ENCODE peak calls at places on chromosomes 11 and 22, in six cellular contexts. One of them, this sample, is unnamed.

GRCh38 chr22:46967445-46968358 is 205.3 kb downstream of the TBC1D22A start:
- DNase-seq in GM10248: no peak
- DNase-seq in cardiac muscle cell: no peak
- DNase-seq in SW 1271: no peak
- DNase-seq in CD4-positive, alpha-beta T cell: no peak
- DNase-seq in activated effector memory CD4-positive, alpha-beta T cell treated with anti-CD3 and anti-CD28 coated beads, Interleukin-2, amount 50 U/mL, for 16 hours: no peak
- DNase-seq in this sample: no peak

GRCh38 chr22:19815093-19815822 is 39.4 kb downstream of the GNB1L start:
- DNase-seq in CD4-positive, alpha-beta T cell: no peak
- DNase-seq in activated effector memory CD4-positive, alpha-beta T cell treated with anti-CD3 and anti-CD28 coated beads, Interleukin-2, amount 50 U/mL, for 16 hours: no peak
- DNase-seq in cardiac muscle cell: no peak
- DNase-seq in SW 1271: no peak
- DNase-seq in GM10248: no peak
- DNase-seq in this sample: no peak

GRCh38 chr11:82865841-82866240 is 34.4 kb downstream of the PRCP start:
- DNase-seq in SW 1271: no peak
- DNase-seq in CD4-positive, alpha-beta T cell: no peak
- DNase-seq in activated effector memory CD4-positive, alpha-beta T cell treated with anti-CD3 and anti-CD28 coated beads, Interleukin-2, amount 50 U/mL, for 16 hours: no peak
- DNase-seq in cardiac muscle cell: no peak
- DNase-seq in GM10248: no peak
- DNase-seq in this sample: no peak

GRCh38 chr22:45877036-45877380 is 100.0 kb downstream of the WNT7B start:
- DNase-seq in GM10248: no peak
- DNase-seq in activated effector memory CD4-positive, alpha-beta T cell treated with anti-CD3 and anti-CD28 coated beads, Interleukin-2, amount 50 U/mL, for 16 hours: peak; percentile 24
- DNase-seq in cardiac muscle cell: no peak
- DNase-seq in SW 1271: no peak
- DNase-seq in CD4-positive, alpha-beta T cell: no peak
- DNase-seq in this sample: no peak

GRCh38 chr11:68890490-68891231 is 13.0 kb downstream of the MRPL21 start:
- DNase-seq in cardiac muscle cell: no peak
- DNase-seq in activated effector memory CD4-positive, alpha-beta T cell treated with anti-CD3 and anti-CD28 coated beads, Interleukin-2, amount 50 U/mL, for 16 hours: no peak
- DNase-seq in SW 1271: no peak
- DNase-seq in GM10248: no peak
- DNase-seq in CD4-positive, alpha-beta T cell: no peak
- DNase-seq in this sample: no peak

GRCh38 chr22:49305215-49305965 is 522.3 kb downstream of the BRD1 start:
- DNase-seq in cardiac muscle cell: peak; percentile 78
- DNase-seq in activated effector memory CD4-positive, alpha-beta T cell treated with anti-CD3 and anti-CD28 coated beads, Interleukin-2, amount 50 U/mL, for 16 hours: peak; percentile 84
- DNase-seq in SW 1271: peak; percentile 22
- DNase-seq in GM10248: no peak
- DNase-seq in CD4-positive, alpha-beta T cell: peak; percentile 17
- DNase-seq in this sample: peak; percentile 84

GRCh38 chr11:2420502-2421225 is 20.1 kb downstream of the TSSC4 start:
- DNase-seq in cardiac muscle cell: peak; percentile 91
- DNase-seq in SW 1271: peak; percentile 51
- DNase-seq in activated effector memory CD4-positive, alpha-beta T cell treated with anti-CD3 and anti-CD28 coated beads, Interleukin-2, amount 50 U/mL, for 16 hours: peak; percentile 88
- DNase-seq in CD4-positive, alpha-beta T cell: peak; percentile 52
- DNase-seq in GM10248: peak; percentile 92
- DNase-seq in this sample: peak; percentile 63

GRCh38 chr22:41352058-41352457 is 29.7 kb upstream of the TEF start:
- DNase-seq in activated effector memory CD4-positive, alpha-beta T cell treated with anti-CD3 and anti-CD28 coated beads, Interleukin-2, amount 50 U/mL, for 16 hours: no peak
- DNase-seq in SW 1271: peak; percentile 19
- DNase-seq in GM10248: no peak
- DNase-seq in cardiac muscle cell: no peak
- DNase-seq in CD4-positive, alpha-beta T cell: no peak
- DNase-seq in this sample: no peak

GRCh38 chr22:36409911-36410756 is 22.4 kb upstream of the MYH9 start:
- DNase-seq in CD4-positive, alpha-beta T cell: peak; percentile 78
- DNase-seq in activated effector memory CD4-positive, alpha-beta T cell treated with anti-CD3 and anti-CD28 coated beads, Interleukin-2, amount 50 U/mL, for 16 hours: peak; percentile 89
- DNase-seq in GM10248: peak; percentile 84
- DNase-seq in cardiac muscle cell: peak; percentile 98
- DNase-seq in SW 1271: no peak
- DNase-seq in this sample: no peak

GRCh38 chr22:37518509-37519267 is 527 bp downstream of the CARD10 start:
- DNase-seq in SW 1271: no peak
- DNase-seq in CD4-positive, alpha-beta T cell: no peak
- DNase-seq in cardiac muscle cell: peak; percentile 15
- DNase-seq in GM10248: no peak
- DNase-seq in activated effector memory CD4-positive, alpha-beta T cell treated with anti-CD3 and anti-CD28 coated beads, Interleukin-2, amount 50 U/mL, for 16 hours: no peak
- DNase-seq in this sample: no peak

GRCh38 chr11:46665356-46665755 is 35.1 kb downstream of the ARHGAP1 start:
- DNase-seq in cardiac muscle cell: no peak
- DNase-seq in CD4-positive, alpha-beta T cell: no peak
- DNase-seq in GM10248: no peak
- DNase-seq in activated effector memory CD4-positive, alpha-beta T cell treated with anti-CD3 and anti-CD28 coated beads, Interleukin-2, amount 50 U/mL, for 16 hours: no peak
- DNase-seq in SW 1271: no peak
- DNase-seq in this sample: no peak

GRCh38 chr22:46578824-46579561 is 41.2 kb upstream of the GRAMD4 start:
- DNase-seq in GM10248: no peak
- DNase-seq in cardiac muscle cell: no peak
- DNase-seq in activated effector memory CD4-positive, alpha-beta T cell treated with anti-CD3 and anti-CD28 coated beads, Interleukin-2, amount 50 U/mL, for 16 hours: no peak
- DNase-seq in CD4-positive, alpha-beta T cell: no peak
- DNase-seq in SW 1271: no peak
- DNase-seq in this sample: no peak

GRCh38 chr22:33126881-33127280 is 68.7 kb upstream of the SYN3 start:
- DNase-seq in CD4-positive, alpha-beta T cell: no peak
- DNase-seq in GM10248: no peak
- DNase-seq in activated effector memory CD4-positive, alpha-beta T cell treated with anti-CD3 and anti-CD28 coated beads, Interleukin-2, amount 50 U/mL, for 16 hours: no peak
- DNase-seq in cardiac muscle cell: peak; percentile 49
- DNase-seq in SW 1271: peak; percentile 26
- DNase-seq in this sample: no peak

GRCh38 chr11:115242982-115243381 is 261.2 kb downstream of the CADM1 start:
- DNase-seq in activated effector memory CD4-positive, alpha-beta T cell treated with anti-CD3 and anti-CD28 coated beads, Interleukin-2, amount 50 U/mL, for 16 hours: no peak
- DNase-seq in SW 1271: no peak
- DNase-seq in CD4-positive, alpha-beta T cell: no peak
- DNase-seq in GM10248: no peak
- DNase-seq in cardiac muscle cell: no peak
- DNase-seq in this sample: no peak

GRCh38 chr22:19965771-19966709 is 24.4 kb upstream of the TXNRD2 start:
- DNase-seq in CD4-positive, alpha-beta T cell: no peak
- DNase-seq in activated effector memory CD4-positive, alpha-beta T cell treated with anti-CD3 and anti-CD28 coated beads, Interleukin-2, amount 50 U/mL, for 16 hours: no peak
- DNase-seq in SW 1271: no peak
- DNase-seq in GM10248: no peak
- DNase-seq in cardiac muscle cell: no peak
- DNase-seq in this sample: no peak

GRCh38 chr22:20607157-20607907 is 99.9 kb downstream of the MED15 start:
- DNase-seq in cardiac muscle cell: peak; percentile 14
- DNase-seq in activated effector memory CD4-positive, alpha-beta T cell treated with anti-CD3 and anti-CD28 coated beads, Interleukin-2, amount 50 U/mL, for 16 hours: no peak
- DNase-seq in CD4-positive, alpha-beta T cell: no peak
- DNase-seq in SW 1271: no peak
- DNase-seq in GM10248: no peak
- DNase-seq in this sample: no peak

GRCh38 chr11:116731097-116731761 is 41.6 kb downstream of the BUD13 start:
- DNase-seq in activated effector memory CD4-positive, alpha-beta T cell treated with anti-CD3 and anti-CD28 coated beads, Interleukin-2, amount 50 U/mL, for 16 hours: no peak
- DNase-seq in cardiac muscle cell: peak; percentile 81
- DNase-seq in CD4-positive, alpha-beta T cell: no peak
- DNase-seq in GM10248: no peak
- DNase-seq in SW 1271: no peak
- DNase-seq in this sample: no peak

GRCh38 chr11:125356736-125357292 is 139.3 kb downstream of the FEZ1 start:
- DNase-seq in CD4-positive, alpha-beta T cell: no peak
- DNase-seq in cardiac muscle cell: peak; percentile 80
- DNase-seq in SW 1271: no peak
- DNase-seq in activated effector memory CD4-positive, alpha-beta T cell treated with anti-CD3 and anti-CD28 coated beads, Interleukin-2, amount 50 U/mL, for 16 hours: no peak
- DNase-seq in GM10248: no peak
- DNase-seq in this sample: no peak

GRCh38 chr11:8527939-8528338 is 66.1 kb downstream of the STK33 start:
- DNase-seq in cardiac muscle cell: peak; percentile 5
- DNase-seq in SW 1271: no peak
- DNase-seq in GM10248: no peak
- DNase-seq in CD4-positive, alpha-beta T cell: no peak
- DNase-seq in activated effector memory CD4-positive, alpha-beta T cell treated with anti-CD3 and anti-CD28 coated beads, Interleukin-2, amount 50 U/mL, for 16 hours: no peak
- DNase-seq in this sample: no peak

GRCh38 chr11:33013706-33014105 is 2.0 kb upstream of the DEPDC7 start:
- DNase-seq in GM10248: no peak
- DNase-seq in activated effector memory CD4-positive, alpha-beta T cell treated with anti-CD3 and anti-CD28 coated beads, Interleukin-2, amount 50 U/mL, for 16 hours: no peak
- DNase-seq in CD4-positive, alpha-beta T cell: no peak
- DNase-seq in cardiac muscle cell: no peak
- DNase-seq in SW 1271: no peak
- DNase-seq in this sample: no peak

GRCh38 chr11:70281114-70281729 is 10.7 kb downstream of the PPFIA1 start:
- DNase-seq in activated effector memory CD4-positive, alpha-beta T cell treated with anti-CD3 and anti-CD28 coated beads, Interleukin-2, amount 50 U/mL, for 16 hours: peak; percentile 12
- DNase-seq in cardiac muscle cell: no peak
- DNase-seq in GM10248: no peak
- DNase-seq in SW 1271: no peak
- DNase-seq in CD4-positive, alpha-beta T cell: no peak
- DNase-seq in this sample: no peak

GRCh38 chr22:27816552-27816951 is 15.0 kb upstream of the MN1 start:
- DNase-seq in activated effector memory CD4-positive, alpha-beta T cell treated with anti-CD3 and anti-CD28 coated beads, Interleukin-2, amount 50 U/mL, for 16 hours: no peak
- DNase-seq in CD4-positive, alpha-beta T cell: no peak
- DNase-seq in GM10248: no peak
- DNase-seq in cardiac muscle cell: no peak
- DNase-seq in SW 1271: no peak
- DNase-seq in this sample: no peak

GRCh38 chr11:63480039-63480438 is 10.9 kb downstream of the PLAAT5 start:
- DNase-seq in cardiac muscle cell: no peak
- DNase-seq in CD4-positive, alpha-beta T cell: no peak
- DNase-seq in SW 1271: no peak
- DNase-seq in activated effector memory CD4-positive, alpha-beta T cell treated with anti-CD3 and anti-CD28 coated beads, Interleukin-2, amount 50 U/mL, for 16 hours: no peak
- DNase-seq in GM10248: no peak
- DNase-seq in this sample: no peak

GRCh38 chr22:26047516-26047915 is 121.7 kb upstream of the SEZ6L start:
- DNase-seq in GM10248: no peak
- DNase-seq in SW 1271: no peak
- DNase-seq in cardiac muscle cell: no peak
- DNase-seq in CD4-positive, alpha-beta T cell: no peak
- DNase-seq in activated effector memory CD4-positive, alpha-beta T cell treated with anti-CD3 and anti-CD28 coated beads, Interleukin-2, amount 50 U/mL, for 16 hours: no peak
- DNase-seq in this sample: no peak

GRCh38 chr22:39360674-39361413 is 11.1 kb downstream of the SYNGR1 start:
- DNase-seq in CD4-positive, alpha-beta T cell: no peak
- DNase-seq in cardiac muscle cell: no peak
- DNase-seq in GM10248: no peak
- DNase-seq in activated effector memory CD4-positive, alpha-beta T cell treated with anti-CD3 and anti-CD28 coated beads, Interleukin-2, amount 50 U/mL, for 16 hours: no peak
- DNase-seq in SW 1271: no peak
- DNase-seq in this sample: no peak

GRCh38 chr11:19183641-19184040 is 18.1 kb downstream of the CSRP3 start:
- DNase-seq in activated effector memory CD4-positive, alpha-beta T cell treated with anti-CD3 and anti-CD28 coated beads, Interleukin-2, amount 50 U/mL, for 16 hours: no peak
- DNase-seq in GM10248: no peak
- DNase-seq in cardiac muscle cell: no peak
- DNase-seq in CD4-positive, alpha-beta T cell: no peak
- DNase-seq in SW 1271: no peak
- DNase-seq in this sample: no peak